ENCODE peak calls at places on chromosomes 4 and X, in four cellular contexts. U is GM04503, P is psoas muscle, B is astrocyte of the spinal cord. E is an unnamed sample.

GRCh38 chr4:181821039-181822004 is 421.9 kb upstream of the TENM3 start:
- DNase-seq in U (no peak), P (no peak), B (peak; percentile 68), E (peak; percentile 18)

GRCh38 chr4:39053983-39054382 is 8.0 kb upstream of the KLHL5 start:
- DNase-seq in U (no peak), P (no peak), B (no peak), E (no peak)

GRCh38 chr4:15901996-15902395 is 36.5 kb downstream of the FGFBP1 start:
- DNase-seq in U (no peak), P (no peak), B (no peak), E (no peak)

GRCh38 chr4:83561381-83561780 is 25.5 kb downstream of the GPAT3 start:
- DNase-seq in U (peak; percentile 51), P (no peak), B (peak; percentile 43), E (peak; percentile 58)

GRCh38 chrX:100946521-100946920 is 17.8 kb upstream of the XKRX start:
- DNase-seq in U (no peak), P (no peak), B (peak; percentile 4), E (no peak)

GRCh38 chr4:26152051-26152450 is 168.8 kb upstream of the RBPJ start:
- DNase-seq in U (no peak), P (no peak), B (no peak), E (no peak)

GRCh38 chrX:47224266-47224895 is 5.9 kb downstream of the CDK16 start:
- DNase-seq in U (no peak), P (no peak), B (no peak), E (no peak)

GRCh38 chrX:55709735-55710134 is 7.8 kb upstream of the RRAGB start:
- DNase-seq in U (no peak), P (no peak), B (peak; percentile 25), E (no peak)

GRCh38 chr4:160423879-160424451 is 1321.1 kb downstream of the RAPGEF2 start:
- DNase-seq in U (no peak), P (no peak), B (peak; percentile 59), E (peak; percentile 23)

GRCh38 chr4:136927172-136927571 is 605.1 kb downstream of the PCDH18 start:
- DNase-seq in U (peak; percentile 1), P (no peak), B (peak; percentile 68), E (peak; percentile 50)

GRCh38 chr4:162866565-162866964 is 300.1 kb downstream of the NAF1 start:
- DNase-seq in U (no peak), P (no peak), B (no peak), E (no peak)

GRCh38 chrX:1584237-1585011 is 7.0 kb upstream of the AKAP17A start:
- DNase-seq in U (no peak), P (no peak), B (no peak), E (no peak)

GRCh38 chr4:141435446-141436225 is 200.7 kb upstream of the IL15 start:
- DNase-seq in U (peak; percentile 34), P (no peak), B (no peak), E (no peak)

GRCh38 chr4:66625480-66625879 is 919.8 kb downstream of the CENPC start:
- DNase-seq in U (no peak), P (no peak), B (no peak), E (no peak)

GRCh38 chr4:82798168-82799005 is at the start of gene SCD5:
- DNase-seq in U (no peak), P (peak; percentile 61), B (peak; percentile 89), E (peak; percentile 85)

GRCh38 chr4:151690884-151691283 is 69.9 kb downstream of the GATB start:
- DNase-seq in U (peak; percentile 26), P (no peak), B (no peak), E (no peak)

GRCh38 chr4:177726111-177726510 is 283.9 kb upstream of the AGA start:
- DNase-seq in U (no peak), P (no peak), B (peak; percentile 16), E (no peak)

GRCh38 chr4:65917486-65917885 is 247.2 kb upstream of the EPHA5 start:
- DNase-seq in U (no peak), P (no peak), B (peak; percentile 64), E (peak; percentile 58)

GRCh38 chr4:102299708-102300107 is 45.6 kb downstream of the SLC39A8 start:
- DNase-seq in U (no peak), P (no peak), B (peak; percentile 43), E (peak; percentile 50)

GRCh38 chr4:63790377-63790776 is 618.9 kb downstream of the TECRL start:
- DNase-seq in U (no peak), P (no peak), B (no peak), E (no peak)

GRCh38 chr4:6349896-6350295 is 80.2 kb downstream of the WFS1 start:
- DNase-seq in U (no peak), P (no peak), B (peak; percentile 4), E (peak; percentile 29)

GRCh38 chr4:129327637-129328036 is 231.7 kb downstream of the C4orf33 start:
- DNase-seq in U (no peak), P (no peak), B (no peak), E (no peak)

GRCh38 chr4:186946682-186947294 is 223.1 kb upstream of the FAT1 start:
- DNase-seq in U (no peak), P (no peak), B (peak; percentile 51), E (peak; percentile 65)

GRCh38 chr4:41339812-41340809 is 83.4 kb downstream of the UCHL1 start:
- DNase-seq in U (no peak), P (no peak), B (peak; percentile 54), E (peak; percentile 42)

GRCh38 chrX:101009086-101009485 is 39.6 kb downstream of the ARL13A start:
- DNase-seq in U (no peak), P (no peak), B (peak; percentile 20), E (no peak)

GRCh38 chr4:165010487-165010886 is 21.3 kb upstream of the TRIM60 start:
- DNase-seq in U (no peak), P (no peak), B (no peak), E (no peak)

GRCh38 chr4:115119804-115120352 is 6.5 kb upstream of the NDST4 start:
- DNase-seq in U (no peak), P (no peak), B (no peak), E (peak; percentile 7)

GRCh38 chr4:78227411-78228057 is 170.4 kb downstream of the FRAS1 start:
- DNase-seq in U (no peak), P (no peak), B (no peak), E (peak; percentile 14)

GRCh38 chrX:22378296-22378695 is 105.6 kb downstream of the CBLL2 start:
- DNase-seq in U (no peak), P (no peak), B (no peak), E (no peak)

GRCh38 chrX:119272882-119273806 is 37.1 kb downstream of the PGRMC1 start:
- DNase-seq in U (no peak), P (peak; percentile 59), B (peak; percentile 40), E (no peak)

GRCh38 chr4:102345795-102346100 is 466 bp upstream of the SLC39A8 start:
- DNase-seq in U (no peak), P (no peak), B (no peak), E (no peak)

GRCh38 chr4:169215656-169216055 is 55.1 kb downstream of the SH3RF1 start:
- DNase-seq in U (no peak), P (no peak), B (no peak), E (no peak)

GRCh38 chr4:168877779-168878491 is 132.1 kb downstream of the CBR4 start:
- DNase-seq in U (no peak), P (peak; percentile 59), B (no peak), E (no peak)

GRCh38 chr4:41400296-41400695 is 137.7 kb upstream of the LIMCH1 start:
- DNase-seq in U (no peak), P (no peak), B (no peak), E (no peak)